ENCODE peak calls at places on chromosomes 3 and 15, in four cellular contexts. H is NCI-H748 treated with DMSO at 0.1 percent for 48 hours, I is body of pancreas, N is neuronal stem cell. S is an unnamed sample.

GRCh38 chr3:9965200-9965875 is 13.1 kb upstream of the PRRT3 start:
- DNase-seq in H (no peak), N (no peak), I (no peak), S (no peak)

GRCh38 chr15:60511351-60512157 is 32.6 kb upstream of the ICE2 start:
- DNase-seq in H (no peak), N (no peak), I (no peak), S (no peak)

GRCh38 chr3:100120693-100121092 is 6.4 kb upstream of the FILIP1L start:
- DNase-seq in H (no peak), N (no peak), I (no peak), S (no peak)

GRCh38 chr3:134328147-134328591 is 46.1 kb downstream of the AMOTL2 start:
- DNase-seq in H (no peak), I (no peak), N (no peak), S (no peak)

GRCh38 chr3:135229018-135229495 is 434.0 kb downstream of the EPHB1 start:
- DNase-seq in I (no peak), N (no peak), H (peak; percentile 96), S (peak; percentile 10)

GRCh38 chr3:156474560-156475389 is 80.1 kb downstream of the SSR3 start:
- DNase-seq in N (peak; percentile 30), I (no peak), H (no peak), S (no peak)

GRCh38 chr3:24525022-24525421 is 30.4 kb upstream of the THRB start:
- DNase-seq in I (no peak), H (no peak), N (no peak), S (no peak)

GRCh38 chr15:53693729-53694533 is 65.5 kb downstream of the WDR72 start:
- DNase-seq in H (no peak), N (no peak), I (peak; percentile 90), S (peak; percentile 67)

GRCh38 chr3:195083659-195084058 is 187.3 kb downstream of the XXYLT1 start:
- DNase-seq in I (no peak), N (no peak), H (no peak), S (no peak)

GRCh38 chr3:138307896-138308295 is 21.8 kb downstream of the NME9 start:
- DNase-seq in I (no peak), H (no peak), N (no peak), S (no peak)

GRCh38 chr3:65829228-65829627 is 209.5 kb downstream of the MAGI1 start:
- DNase-seq in N (no peak), H (no peak), I (no peak), S (no peak)

GRCh38 chr3:179853176-179853575 is 183.6 kb downstream of the PEX5L start:
- DNase-seq in I (no peak), N (no peak), H (no peak), S (no peak)

GRCh38 chr15:31333820-31334219 is 7.2 kb downstream of the KLF13 start:
- DNase-seq in I (no peak), N (no peak), H (no peak), S (no peak)

GRCh38 chr3:88000853-88001252 is 58.0 kb downstream of the CGGBP1 start:
- DNase-seq in N (peak; percentile 11), I (peak; percentile 29), H (peak; percentile 22), S (no peak)

GRCh38 chr3:107416138-107416537 is 38.9 kb downstream of the CCDC54 start:
- DNase-seq in N (no peak), H (no peak), I (no peak), S (no peak)

GRCh38 chr3:171829841-171830559 is 13.1 kb upstream of the TMEM212 start:
- DNase-seq in N (no peak), H (peak; percentile 6), I (peak; percentile 79), S (no peak)

GRCh38 chr15:66040211-66040892 is 171.1 kb downstream of the RAB11A start:
- DNase-seq in H (no peak), I (no peak), N (no peak), S (no peak)

GRCh38 chr15:75178171-75178937 is 23.3 kb upstream of the C15orf39 start:
- DNase-seq in N (no peak), I (peak; percentile 67), H (no peak), S (no peak)

GRCh38 chr3:72818915-72819314 is 29.3 kb downstream of the SHQ1 start:
- DNase-seq in H (no peak), I (peak; percentile 38), N (no peak), S (no peak)

GRCh38 chr3:132615911-132616310 is 18.8 kb downstream of the ACKR4 start:
- DNase-seq in H (no peak), N (no peak), I (no peak), S (no peak)

GRCh38 chr3:30680789-30681188 is 74.4 kb downstream of the TGFBR2 start:
- DNase-seq in I (no peak), N (peak; percentile 54), H (no peak), S (no peak)

GRCh38 chr3:171797265-171797679 is 13.0 kb downstream of the PLD1 start:
- DNase-seq in I (no peak), N (no peak), H (no peak), S (no peak)

GRCh38 chr15:45138814-45139765 is 9.3 kb downstream of the DUOX1 start:
- DNase-seq in I (no peak), N (no peak), H (no peak), S (no peak)

GRCh38 chr15:89806217-89806564 is 8.5 kb downstream of the ANPEP start:
- DNase-seq in N (no peak), H (no peak), I (peak; percentile 54), S (no peak)

GRCh38 chr3:43379343-43379742 is 93.0 kb downstream of the SNRK start:
- DNase-seq in I (no peak), H (no peak), N (no peak), S (no peak)

GRCh38 chr15:74411686-74412085 is 22.1 kb downstream of the SEMA7A start:
- DNase-seq in H (no peak), N (no peak), I (no peak), S (no peak)